ENCODE peak calls at places on chromosome 19, in eight cellular contexts. One of them, this sample, is unnamed.

GRCh38 chr19:1707240-1707639 is 46.1 kb upstream of the ONECUT3 start:
- DNase-seq in adrenal gland: no peak
- DNase-seq in fibroblast of the aortic adventitia: no peak
- DNase-seq in NB4: no peak
- DNase-seq in AG09309: no peak
- DNase-seq in GM12878: no peak
- DNase-seq in HL-60: no peak
- DNase-seq in A549: no peak
- DNase-seq in this sample: no peak

GRCh38 chr19:7831452-7831851 is 1.4 kb downstream of the EVI5L start:
- DNase-seq in adrenal gland: no peak
- DNase-seq in fibroblast of the aortic adventitia: peak; percentile 48
- DNase-seq in NB4: peak; percentile 46
- DNase-seq in AG09309: no peak
- DNase-seq in GM12878: no peak
- DNase-seq in HL-60: no peak
- DNase-seq in A549: peak; percentile 62
- DNase-seq in this sample: peak; percentile 54

GRCh38 chr19:4057913-4058695 is 8.6 kb downstream of the ZBTB7A start:
- DNase-seq in adrenal gland: peak; percentile 97
- DNase-seq in fibroblast of the aortic adventitia: peak; percentile 90
- DNase-seq in NB4: peak; percentile 90
- DNase-seq in AG09309: peak; percentile 63
- DNase-seq in GM12878: no peak
- DNase-seq in HL-60: peak; percentile 64
- DNase-seq in A549: peak; percentile 73
- DNase-seq in this sample: peak; percentile 94

GRCh38 chr19:5623397-5624153 is 692 bp downstream of the SAFB start:
- DNase-seq in adrenal gland: peak; percentile 28
- DNase-seq in fibroblast of the aortic adventitia: no peak
- DNase-seq in NB4: peak; percentile 20
- DNase-seq in AG09309: no peak
- DNase-seq in GM12878: no peak
- DNase-seq in HL-60: no peak
- DNase-seq in A549: no peak
- DNase-seq in this sample: no peak

GRCh38 chr19:16386619-16387240 is 62.1 kb downstream of the KLF2 start:
- DNase-seq in adrenal gland: peak; percentile 42
- DNase-seq in fibroblast of the aortic adventitia: peak; percentile 75
- DNase-seq in NB4: peak; percentile 72
- DNase-seq in AG09309: peak; percentile 18
- DNase-seq in GM12878: no peak
- DNase-seq in HL-60: peak; percentile 59
- DNase-seq in A549: peak; percentile 62
- DNase-seq in this sample: peak; percentile 64

GRCh38 chr19:4014541-4015491 is 7.3 kb downstream of the PIAS4 start:
- DNase-seq in adrenal gland: peak; percentile 84
- DNase-seq in fibroblast of the aortic adventitia: no peak
- DNase-seq in NB4: no peak
- DNase-seq in AG09309: no peak
- DNase-seq in GM12878: no peak
- DNase-seq in HL-60: no peak
- DNase-seq in A549: no peak
- DNase-seq in this sample: no peak

GRCh38 chr19:8615813-8616596 is 5.5 kb upstream of the ADAMTS10 start:
- DNase-seq in adrenal gland: peak; percentile 65
- DNase-seq in fibroblast of the aortic adventitia: peak; percentile 68
- DNase-seq in NB4: peak; percentile 90
- DNase-seq in AG09309: no peak
- DNase-seq in GM12878: no peak
- DNase-seq in HL-60: peak; percentile 81
- DNase-seq in A549: peak; percentile 83
- DNase-seq in this sample: peak; percentile 49

GRCh38 chr19:48513289-48514122 is 1.9 kb upstream of the LMTK3 start:
- DNase-seq in adrenal gland: peak; percentile 65
- DNase-seq in fibroblast of the aortic adventitia: peak; percentile 63
- DNase-seq in NB4: peak; percentile 97
- DNase-seq in AG09309: peak; percentile 8
- DNase-seq in GM12878: no peak
- DNase-seq in HL-60: peak; percentile 75
- DNase-seq in A549: peak; percentile 92
- DNase-seq in this sample: peak; percentile 52

GRCh38 chr19:23774156-23774971 is 15.7 kb upstream of the ZNF681 start:
- DNase-seq in adrenal gland: no peak
- DNase-seq in fibroblast of the aortic adventitia: no peak
- DNase-seq in NB4: peak; percentile 59
- DNase-seq in AG09309: no peak
- DNase-seq in GM12878: no peak
- DNase-seq in HL-60: peak; percentile 24
- DNase-seq in A549: no peak
- DNase-seq in this sample: peak; percentile 2

GRCh38 chr19:14023404-14024235 is 4.3 kb upstream of the RLN3 start:
- DNase-seq in adrenal gland: peak; percentile 67
- DNase-seq in fibroblast of the aortic adventitia: peak; percentile 53
- DNase-seq in NB4: peak; percentile 87
- DNase-seq in AG09309: no peak
- DNase-seq in GM12878: no peak
- DNase-seq in HL-60: peak; percentile 83
- DNase-seq in A549: peak; percentile 71
- DNase-seq in this sample: no peak
- TF ChIP-seq CTCF in adrenal gland: peak; percentile 55
- TF ChIP-seq CTCF in fibroblast of the aortic adventitia: peak; percentile 62
- TF ChIP-seq CTCF in NB4: peak; percentile 71
- TF ChIP-seq CTCF in AG09309: peak; percentile 66
- TF ChIP-seq CTCF in GM12878: peak; percentile 27
- TF ChIP-seq CTCF in HL-60: peak; percentile 75
- TF ChIP-seq CTCF in A549: peak; percentile 17
- TF ChIP-seq CTCF in this sample: no peak

DNA sequence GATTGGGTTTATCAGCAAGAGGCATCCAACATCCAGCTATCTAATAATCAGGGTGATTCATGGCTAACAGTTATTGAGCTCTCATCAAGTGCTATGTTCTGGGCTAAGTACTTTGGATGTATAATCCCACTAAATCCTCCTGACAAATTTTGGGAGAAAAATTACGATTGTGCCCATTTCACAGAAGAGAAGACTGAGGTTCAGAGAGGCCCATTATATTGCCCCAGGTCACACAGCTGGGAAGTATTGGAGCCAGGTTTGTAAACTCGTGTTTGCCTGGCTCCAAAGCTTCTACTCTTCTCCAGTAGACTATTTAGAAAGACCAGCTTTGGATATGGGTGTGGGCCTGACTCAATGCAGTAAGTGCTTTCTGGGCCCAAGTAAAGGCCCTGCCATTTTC is 20.9 kb upstream of the CALM3 start:
- DNase-seq in adrenal gland: no peak
- DNase-seq in fibroblast of the aortic adventitia: no peak
- DNase-seq in NB4: no peak
- DNase-seq in AG09309: no peak
- DNase-seq in GM12878: no peak
- DNase-seq in HL-60: no peak
- DNase-seq in A549: no peak
- DNase-seq in this sample: no peak
- H3K4me3 ChIP-seq in adrenal gland: no peak overlapping the region
- H3K4me3 ChIP-seq in fibroblast of the aortic adventitia: no peak overlapping the region
- H3K4me3 ChIP-seq in NB4: no peak overlapping the region
- H3K4me3 ChIP-seq in AG09309: no peak overlapping the region
- H3K4me3 ChIP-seq in GM12878: no peak overlapping the region
- H3K4me3 ChIP-seq in HL-60: no peak overlapping the region
- H3K4me3 ChIP-seq in A549: no peak overlapping the region
- H3K4me3 ChIP-seq in this sample: no peak overlapping the region

GRCh38 chr19:12647490-12648071 is 19.0 kb downstream of the MAN2B1 start:
- DNase-seq in adrenal gland: peak; percentile 86
- DNase-seq in fibroblast of the aortic adventitia: no peak
- DNase-seq in NB4: peak; percentile 23
- DNase-seq in AG09309: no peak
- DNase-seq in GM12878: no peak
- DNase-seq in HL-60: no peak
- DNase-seq in A549: no peak
- DNase-seq in this sample: no peak

GRCh38 chr19:12647047-12647446 is 19.5 kb downstream of the MAN2B1 start:
- DNase-seq in adrenal gland: no peak
- DNase-seq in fibroblast of the aortic adventitia: no peak
- DNase-seq in NB4: no peak
- DNase-seq in AG09309: no peak
- DNase-seq in GM12878: no peak
- DNase-seq in HL-60: no peak
- DNase-seq in A549: no peak
- DNase-seq in this sample: no peak

GRCh38 chr19:12649941-12650340 is 16.6 kb downstream of the MAN2B1 start:
- DNase-seq in adrenal gland: no peak
- DNase-seq in fibroblast of the aortic adventitia: no peak
- DNase-seq in NB4: no peak
- DNase-seq in AG09309: no peak
- DNase-seq in GM12878: no peak
- DNase-seq in HL-60: no peak
- DNase-seq in A549: no peak
- DNase-seq in this sample: no peak

GRCh38 chr19:12646551-12646950 is 20.0 kb downstream of the MAN2B1 start:
- DNase-seq in adrenal gland: no peak
- DNase-seq in fibroblast of the aortic adventitia: no peak
- DNase-seq in NB4: peak; percentile 25
- DNase-seq in AG09309: no peak
- DNase-seq in GM12878: no peak
- DNase-seq in HL-60: no peak
- DNase-seq in A549: no peak
- DNase-seq in this sample: no peak

GRCh38 chr19:12648088-12648487 is 18.5 kb downstream of the MAN2B1 start:
- DNase-seq in adrenal gland: peak; percentile 43
- DNase-seq in fibroblast of the aortic adventitia: no peak
- DNase-seq in NB4: no peak
- DNase-seq in AG09309: no peak
- DNase-seq in GM12878: no peak
- DNase-seq in HL-60: no peak
- DNase-seq in A549: no peak
- DNase-seq in this sample: no peak
- TF ChIP-seq CTCF in adrenal gland: peak; percentile 31
- TF ChIP-seq CTCF in fibroblast of the aortic adventitia: no peak
- TF ChIP-seq CTCF in NB4: no peak
- TF ChIP-seq CTCF in AG09309: peak; percentile 7
- TF ChIP-seq CTCF in GM12878: no peak
- TF ChIP-seq CTCF in HL-60: no peak
- TF ChIP-seq CTCF in A549: no peak
- TF ChIP-seq CTCF in this sample: no peak

DNA sequence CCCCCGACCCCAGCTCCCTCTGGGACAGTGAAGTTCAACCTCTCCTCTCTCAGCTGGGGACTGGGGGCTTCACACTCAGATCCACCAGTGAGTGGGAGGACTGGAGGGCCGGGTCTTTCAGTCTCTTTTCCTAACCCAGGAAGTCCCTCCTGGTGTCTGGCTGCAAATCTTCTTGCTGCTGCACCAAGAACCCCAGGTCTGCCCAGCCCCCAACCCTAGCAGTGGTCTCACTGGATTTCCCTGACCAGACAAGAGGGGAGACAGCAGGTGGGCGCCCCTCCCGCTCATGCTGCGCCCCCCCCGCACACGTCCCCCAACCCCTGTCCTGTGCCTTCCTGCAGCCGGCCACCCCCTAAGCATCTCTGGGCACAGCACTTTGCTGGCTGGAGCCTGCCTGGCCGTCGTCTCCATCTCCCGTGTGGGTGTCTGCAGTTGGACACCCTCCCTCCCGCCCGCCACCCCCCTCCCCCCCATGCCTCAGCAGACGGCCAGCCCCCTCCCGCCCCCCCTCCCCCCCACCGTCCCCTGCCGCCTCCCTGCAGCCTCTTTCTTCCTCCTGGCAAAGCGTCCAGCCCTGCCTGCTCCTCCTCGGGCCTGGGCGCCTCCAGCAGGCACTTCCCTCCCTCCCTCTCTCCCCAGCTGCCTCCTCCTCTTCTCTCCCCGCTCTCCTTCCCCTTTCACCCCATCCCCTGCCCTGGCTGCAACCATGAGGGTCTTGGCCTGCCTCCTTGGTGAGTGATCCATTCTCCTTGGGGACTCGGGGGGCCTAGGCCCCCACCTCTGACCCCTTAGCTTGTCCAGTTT is at the start of gene SSC5D:
- DNase-seq in adrenal gland: peak; percentile 60
- DNase-seq in fibroblast of the aortic adventitia: peak; percentile 64
- DNase-seq in NB4: peak; percentile 25
- DNase-seq in AG09309: no peak
- DNase-seq in GM12878: no peak
- DNase-seq in HL-60: peak; percentile 29
- DNase-seq in A549: no peak
- DNase-seq in this sample: peak; percentile 70
- H3K4me3 ChIP-seq in adrenal gland: no peak within 1 kb of the TSS
- H3K4me3 ChIP-seq in fibroblast of the aortic adventitia: peak within 1 kb of the TSS; percentile 81
- H3K4me3 ChIP-seq in NB4: no peak within 1 kb of the TSS
- H3K4me3 ChIP-seq in AG09309: peak within 1 kb of the TSS; percentile 48
- H3K4me3 ChIP-seq in GM12878: no peak within 1 kb of the TSS
- H3K4me3 ChIP-seq in HL-60: no peak within 1 kb of the TSS
- H3K4me3 ChIP-seq in A549: peak within 1 kb of the TSS; percentile 5
- H3K4me3 ChIP-seq in this sample: peak within 1 kb of the TSS; percentile 37

DNA sequence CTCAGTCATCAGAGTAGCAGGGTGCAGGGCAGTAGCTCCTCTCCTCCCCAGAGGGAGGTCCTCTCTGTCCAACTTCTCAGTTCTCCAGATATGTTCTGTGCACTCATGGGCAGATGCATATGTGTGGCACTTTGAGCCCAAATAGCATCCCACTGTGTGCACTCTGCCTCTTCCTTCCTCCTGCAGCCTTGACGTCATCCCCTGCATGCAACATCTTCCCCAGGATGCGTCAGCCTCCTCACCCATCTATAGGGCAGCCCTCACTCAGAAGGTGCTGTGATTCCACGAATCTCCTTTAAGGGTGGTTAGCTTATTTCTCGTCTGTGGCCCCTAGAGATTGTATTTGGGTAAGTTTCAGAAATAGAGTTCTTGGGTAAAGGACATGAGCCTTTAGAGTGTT is 22.1 kb upstream of the CRTC1 start:
- DNase-seq in adrenal gland: no peak
- DNase-seq in fibroblast of the aortic adventitia: no peak
- DNase-seq in NB4: no peak
- DNase-seq in AG09309: no peak
- DNase-seq in GM12878: no peak
- DNase-seq in HL-60: no peak
- DNase-seq in A549: no peak
- DNase-seq in this sample: no peak
- TF ChIP-seq CTCF in adrenal gland: no peak
- TF ChIP-seq CTCF in fibroblast of the aortic adventitia: no peak
- TF ChIP-seq CTCF in NB4: no peak
- TF ChIP-seq CTCF in AG09309: no peak
- TF ChIP-seq CTCF in GM12878: no peak
- TF ChIP-seq CTCF in HL-60: no peak
- TF ChIP-seq CTCF in A549: no peak
- TF ChIP-seq CTCF in this sample: no peak

GRCh38 chr19:13906525-13906904 is 514 bp downstream of the CC2D1A start:
- DNase-seq in adrenal gland: no peak
- DNase-seq in fibroblast of the aortic adventitia: no peak
- DNase-seq in NB4: peak; percentile 27
- DNase-seq in AG09309: no peak
- DNase-seq in GM12878: no peak
- DNase-seq in HL-60: no peak
- DNase-seq in A549: no peak
- DNase-seq in this sample: no peak
- H3K4me3 ChIP-seq in adrenal gland: peak overlapping the region; percentile 47
- H3K4me3 ChIP-seq in fibroblast of the aortic adventitia: peak overlapping the region; percentile 95
- H3K4me3 ChIP-seq in NB4: peak overlapping the region; percentile 57
- H3K4me3 ChIP-seq in AG09309: peak overlapping the region; percentile 76
- H3K4me3 ChIP-seq in GM12878: peak overlapping the region; percentile 72
- H3K4me3 ChIP-seq in HL-60: peak overlapping the region; percentile 91
- H3K4me3 ChIP-seq in A549: peak overlapping the region; percentile 85
- H3K4me3 ChIP-seq in this sample: peak overlapping the region; percentile 68

GRCh38 chr19:34662919-34663318 is 14.0 kb downstream of the SCGB2B2 start:
- DNase-seq in adrenal gland: no peak
- DNase-seq in fibroblast of the aortic adventitia: no peak
- DNase-seq in NB4: peak; percentile 61
- DNase-seq in AG09309: no peak
- DNase-seq in GM12878: no peak
- DNase-seq in HL-60: peak; percentile 36
- DNase-seq in A549: peak; percentile 70
- DNase-seq in this sample: peak; percentile 25
- TF ChIP-seq CTCF in adrenal gland: peak; percentile 31
- TF ChIP-seq CTCF in fibroblast of the aortic adventitia: no peak
- TF ChIP-seq CTCF in NB4: peak; percentile 43
- TF ChIP-seq CTCF in AG09309: peak; percentile 48
- TF ChIP-seq CTCF in GM12878: peak; percentile 48
- TF ChIP-seq CTCF in HL-60: peak; percentile 15
- TF ChIP-seq CTCF in A549: peak; percentile 24
- TF ChIP-seq CTCF in this sample: peak; percentile 22